ENCODE peak calls at places on chromosome X, in ten cellular contexts. One of them, this sample, is unnamed.

GRCh38 chrX:10769696-10770619 is 149.6 kb upstream of the MID1 start:
- DNase-seq in AG04450: peak
- DNase-seq in CD4-positive, alpha-beta T cell: no peak
- DNase-seq in GM13976: no peak
- DNase-seq in fibroblast of the aortic adventitia: peak
- DNase-seq in tibial nerve: no peak
- DNase-seq in fibroblast of pulmonary artery: peak
- DNase-seq in mammary epithelial cell: no peak
- DNase-seq in A549: no peak
- DNase-seq in astrocyte of the spinal cord: peak
- DNase-seq in this sample: no peak

GRCh38 chrX:14832591-14832990 is 40.3 kb downstream of the FANCB start:
- DNase-seq in CD4-positive, alpha-beta T cell: no peak
- DNase-seq in fibroblast of the aortic adventitia: peak
- DNase-seq in tibial nerve: no peak
- DNase-seq in AG04450: no peak
- DNase-seq in GM13976: no peak
- DNase-seq in mammary epithelial cell: no peak
- DNase-seq in fibroblast of pulmonary artery: peak
- DNase-seq in astrocyte of the spinal cord: peak
- DNase-seq in A549: no peak
- DNase-seq in this sample: no peak

GRCh38 chrX:138519296-138519695 is 192.2 kb downstream of the FGF13 start:
- DNase-seq in AG04450: no peak
- DNase-seq in A549: no peak
- DNase-seq in astrocyte of the spinal cord: peak
- DNase-seq in fibroblast of the aortic adventitia: no peak
- DNase-seq in tibial nerve: no peak
- DNase-seq in fibroblast of pulmonary artery: no peak
- DNase-seq in CD4-positive, alpha-beta T cell: no peak
- DNase-seq in GM13976: no peak
- DNase-seq in mammary epithelial cell: no peak
- DNase-seq in this sample: no peak

GRCh38 chrX:20378291-20378920 is 111.7 kb upstream of the RPS6KA3 start:
- DNase-seq in mammary epithelial cell: peak
- DNase-seq in CD4-positive, alpha-beta T cell: no peak
- DNase-seq in astrocyte of the spinal cord: no peak
- DNase-seq in tibial nerve: no peak
- DNase-seq in A549: peak
- DNase-seq in AG04450: no peak
- DNase-seq in fibroblast of the aortic adventitia: no peak
- DNase-seq in fibroblast of pulmonary artery: no peak
- DNase-seq in GM13976: no peak
- DNase-seq in this sample: no peak

GRCh38 chrX:2374086-2374485 is 126.7 kb downstream of the DHRSX start:
- DNase-seq in astrocyte of the spinal cord: peak
- DNase-seq in tibial nerve: no peak
- DNase-seq in fibroblast of the aortic adventitia: peak
- DNase-seq in AG04450: no peak
- DNase-seq in A549: no peak
- DNase-seq in fibroblast of pulmonary artery: peak
- DNase-seq in GM13976: no peak
- DNase-seq in mammary epithelial cell: no peak
- DNase-seq in CD4-positive, alpha-beta T cell: no peak
- DNase-seq in this sample: no peak

GRCh38 chrX:12210196-12210815 is 72.0 kb downstream of the FRMPD4 start:
- DNase-seq in A549: peak
- DNase-seq in mammary epithelial cell: peak
- DNase-seq in AG04450: no peak
- DNase-seq in fibroblast of the aortic adventitia: peak
- DNase-seq in CD4-positive, alpha-beta T cell: no peak
- DNase-seq in tibial nerve: peak
- DNase-seq in fibroblast of pulmonary artery: peak
- DNase-seq in GM13976: no peak
- DNase-seq in astrocyte of the spinal cord: peak
- DNase-seq in this sample: no peak

GRCh38 chrX:106481341-106481740 is 130.4 kb upstream of the RADX start:
- DNase-seq in tibial nerve: peak
- DNase-seq in CD4-positive, alpha-beta T cell: peak
- DNase-seq in A549: peak
- DNase-seq in mammary epithelial cell: peak
- DNase-seq in AG04450: peak
- DNase-seq in GM13976: no peak
- DNase-seq in fibroblast of the aortic adventitia: peak
- DNase-seq in astrocyte of the spinal cord: peak
- DNase-seq in fibroblast of pulmonary artery: peak
- DNase-seq in this sample: peak

GRCh38 chrX:141467442-141467841 is 117.1 kb downstream of the SPANXA1 start:
- DNase-seq in fibroblast of pulmonary artery: peak
- DNase-seq in GM13976: no peak
- DNase-seq in CD4-positive, alpha-beta T cell: no peak
- DNase-seq in astrocyte of the spinal cord: no peak
- DNase-seq in tibial nerve: no peak
- DNase-seq in A549: no peak
- DNase-seq in AG04450: no peak
- DNase-seq in mammary epithelial cell: no peak
- DNase-seq in fibroblast of the aortic adventitia: no peak
- DNase-seq in this sample: no peak

GRCh38 chrX:1359477-1359873 is 22.9 kb downstream of the IL3RA start:
- DNase-seq in fibroblast of pulmonary artery: no peak
- DNase-seq in fibroblast of the aortic adventitia: no peak
- DNase-seq in tibial nerve: no peak
- DNase-seq in CD4-positive, alpha-beta T cell: no peak
- DNase-seq in astrocyte of the spinal cord: no peak
- DNase-seq in mammary epithelial cell: no peak
- DNase-seq in A549: no peak
- DNase-seq in GM13976: no peak
- DNase-seq in AG04450: no peak
- DNase-seq in this sample: no peak

GRCh38 chrX:1361275-1361674 is 24.7 kb downstream of the IL3RA start:
- DNase-seq in astrocyte of the spinal cord: no peak
- DNase-seq in A549: no peak
- DNase-seq in fibroblast of the aortic adventitia: no peak
- DNase-seq in CD4-positive, alpha-beta T cell: no peak
- DNase-seq in AG04450: no peak
- DNase-seq in tibial nerve: no peak
- DNase-seq in GM13976: no peak
- DNase-seq in mammary epithelial cell: no peak
- DNase-seq in fibroblast of pulmonary artery: no peak
- DNase-seq in this sample: no peak

GRCh38 chrX:1357993-1358392 is 21.4 kb downstream of the IL3RA start:
- DNase-seq in AG04450: no peak
- DNase-seq in astrocyte of the spinal cord: no peak
- DNase-seq in GM13976: no peak
- DNase-seq in fibroblast of pulmonary artery: no peak
- DNase-seq in CD4-positive, alpha-beta T cell: no peak
- DNase-seq in tibial nerve: no peak
- DNase-seq in fibroblast of the aortic adventitia: no peak
- DNase-seq in mammary epithelial cell: no peak
- DNase-seq in A549: no peak
- DNase-seq in this sample: no peak

GRCh38 chrX:1360171-1360570 is 23.6 kb downstream of the IL3RA start:
- DNase-seq in GM13976: no peak
- DNase-seq in fibroblast of the aortic adventitia: no peak
- DNase-seq in tibial nerve: no peak
- DNase-seq in astrocyte of the spinal cord: no peak
- DNase-seq in A549: no peak
- DNase-seq in mammary epithelial cell: no peak
- DNase-seq in CD4-positive, alpha-beta T cell: no peak
- DNase-seq in AG04450: no peak
- DNase-seq in fibroblast of pulmonary artery: no peak
- DNase-seq in this sample: no peak

GRCh38 chrX:1358793-1359476 is 22.4 kb downstream of the IL3RA start:
- DNase-seq in astrocyte of the spinal cord: no peak
- DNase-seq in fibroblast of the aortic adventitia: no peak
- DNase-seq in CD4-positive, alpha-beta T cell: no peak
- DNase-seq in A549: no peak
- DNase-seq in AG04450: no peak
- DNase-seq in tibial nerve: no peak
- DNase-seq in mammary epithelial cell: no peak
- DNase-seq in fibroblast of pulmonary artery: no peak
- DNase-seq in GM13976: peak
- DNase-seq in this sample: no peak
- TF ChIP-seq CTCF in astrocyte of the spinal cord: no peak
- TF ChIP-seq CTCF in fibroblast of the aortic adventitia: no peak
- TF ChIP-seq CTCF in CD4-positive, alpha-beta T cell: no peak
- TF ChIP-seq CTCF in A549: no peak
- TF ChIP-seq CTCF in AG04450: no peak
- TF ChIP-seq CTCF in tibial nerve: no peak
- TF ChIP-seq CTCF in mammary epithelial cell: no peak
- TF ChIP-seq CTCF in fibroblast of pulmonary artery: no peak
- TF ChIP-seq CTCF in GM13976: no peak
- TF ChIP-seq CTCF in this sample: no peak

GRCh38 chrX:129760981-129761380 is 18.8 kb upstream of the SASH3 start:
- DNase-seq in astrocyte of the spinal cord: no peak
- DNase-seq in fibroblast of pulmonary artery: no peak
- DNase-seq in A549: no peak
- DNase-seq in CD4-positive, alpha-beta T cell: no peak
- DNase-seq in GM13976: no peak
- DNase-seq in mammary epithelial cell: no peak
- DNase-seq in AG04450: no peak
- DNase-seq in tibial nerve: no peak
- DNase-seq in fibroblast of the aortic adventitia: no peak
- DNase-seq in this sample: no peak

GRCh38 chrX:129760155-129760554 is 19.6 kb upstream of the SASH3 start:
- DNase-seq in fibroblast of the aortic adventitia: no peak
- DNase-seq in astrocyte of the spinal cord: no peak
- DNase-seq in AG04450: no peak
- DNase-seq in fibroblast of pulmonary artery: no peak
- DNase-seq in tibial nerve: no peak
- DNase-seq in mammary epithelial cell: no peak
- DNase-seq in GM13976: no peak
- DNase-seq in CD4-positive, alpha-beta T cell: no peak
- DNase-seq in A549: no peak
- DNase-seq in this sample: no peak

GRCh38 chrX:129754266-129755024 is 15.7 kb downstream of the XPNPEP2 start:
- DNase-seq in fibroblast of pulmonary artery: no peak
- DNase-seq in A549: no peak
- DNase-seq in CD4-positive, alpha-beta T cell: no peak
- DNase-seq in GM13976: no peak
- DNase-seq in tibial nerve: no peak
- DNase-seq in mammary epithelial cell: no peak
- DNase-seq in fibroblast of the aortic adventitia: no peak
- DNase-seq in AG04450: no peak
- DNase-seq in astrocyte of the spinal cord: no peak
- DNase-seq in this sample: no peak

GRCh38 chrX:129759576-129760061 is 20.1 kb upstream of the SASH3 start:
- DNase-seq in AG04450: peak
- DNase-seq in A549: no peak
- DNase-seq in tibial nerve: peak
- DNase-seq in astrocyte of the spinal cord: peak
- DNase-seq in fibroblast of pulmonary artery: peak
- DNase-seq in GM13976: no peak
- DNase-seq in mammary epithelial cell: peak
- DNase-seq in CD4-positive, alpha-beta T cell: peak
- DNase-seq in fibroblast of the aortic adventitia: peak
- DNase-seq in this sample: no peak

DNA sequence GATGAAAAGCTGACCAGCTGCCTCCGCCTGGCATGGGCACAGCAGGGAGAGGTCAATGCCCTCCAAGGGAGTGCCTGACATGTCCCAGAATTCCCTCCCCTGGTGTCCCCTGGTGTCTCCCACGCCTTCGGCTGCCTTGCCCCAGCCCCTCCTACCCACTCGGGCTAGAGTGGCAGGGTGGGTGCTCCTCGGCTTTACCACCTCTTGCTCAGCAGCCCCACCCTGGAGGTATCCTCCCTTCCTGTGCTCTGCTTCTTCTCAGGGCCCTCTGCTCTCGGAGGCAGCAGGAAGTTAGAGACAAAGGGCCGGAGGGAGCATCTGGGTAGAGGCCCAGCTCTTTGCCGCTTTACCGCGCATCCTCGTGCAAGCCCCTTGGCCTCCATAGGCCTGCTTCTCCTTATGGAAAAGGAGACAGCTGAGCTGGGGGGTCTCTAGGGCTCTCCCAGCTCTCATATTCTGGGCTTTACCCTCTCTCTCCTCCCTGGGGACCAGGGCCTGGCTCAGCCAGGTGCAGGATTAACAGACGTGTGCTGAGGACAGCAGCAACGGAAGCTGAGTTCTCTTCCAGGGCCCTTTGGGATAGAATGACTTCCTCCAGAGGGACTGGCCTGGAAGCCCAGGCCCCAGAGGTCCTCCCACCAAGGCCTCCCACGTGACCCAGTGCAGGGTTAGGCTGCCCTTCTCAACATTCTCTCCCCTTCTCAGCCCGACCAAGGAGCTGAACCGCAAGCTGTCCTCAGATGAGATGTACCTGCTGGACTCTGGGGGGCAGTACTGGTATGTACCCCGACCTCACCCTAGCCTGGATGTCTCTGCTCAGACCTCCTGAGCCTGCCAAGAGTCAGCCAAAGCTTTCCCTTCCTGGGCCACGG is 17.2 kb downstream of the XPNPEP2 start:
- DNase-seq in mammary epithelial cell: no peak
- DNase-seq in fibroblast of pulmonary artery: no peak
- DNase-seq in AG04450: no peak
- DNase-seq in CD4-positive, alpha-beta T cell: no peak
- DNase-seq in A549: no peak
- DNase-seq in astrocyte of the spinal cord: no peak
- DNase-seq in fibroblast of the aortic adventitia: no peak
- DNase-seq in tibial nerve: no peak
- DNase-seq in GM13976: peak
- DNase-seq in this sample: no peak
- TF ChIP-seq CTCF in mammary epithelial cell: no peak
- TF ChIP-seq CTCF in fibroblast of pulmonary artery: no peak
- TF ChIP-seq CTCF in AG04450: no peak
- TF ChIP-seq CTCF in CD4-positive, alpha-beta T cell: no peak
- TF ChIP-seq CTCF in A549: no peak
- TF ChIP-seq CTCF in astrocyte of the spinal cord: no peak
- TF ChIP-seq CTCF in fibroblast of the aortic adventitia: no peak
- TF ChIP-seq CTCF in tibial nerve: no peak
- TF ChIP-seq CTCF in GM13976: peak
- TF ChIP-seq CTCF in this sample: no peak

GRCh38 chrX:39477438-39478120 is 620.2 kb downstream of the BCOR start:
- DNase-seq in GM13976: peak
- DNase-seq in AG04450: no peak
- DNase-seq in fibroblast of the aortic adventitia: no peak
- DNase-seq in astrocyte of the spinal cord: peak
- DNase-seq in A549: no peak
- DNase-seq in fibroblast of pulmonary artery: peak
- DNase-seq in tibial nerve: no peak
- DNase-seq in mammary epithelial cell: no peak
- DNase-seq in CD4-positive, alpha-beta T cell: peak
- DNase-seq in this sample: peak
- TF ChIP-seq CTCF in GM13976: peak
- TF ChIP-seq CTCF in AG04450: peak
- TF ChIP-seq CTCF in fibroblast of the aortic adventitia: no peak
- TF ChIP-seq CTCF in astrocyte of the spinal cord: no peak
- TF ChIP-seq CTCF in A549: no peak
- TF ChIP-seq CTCF in fibroblast of pulmonary artery: peak
- TF ChIP-seq CTCF in tibial nerve: no peak
- TF ChIP-seq CTCF in mammary epithelial cell: no peak
- TF ChIP-seq CTCF in CD4-positive, alpha-beta T cell: no peak
- TF ChIP-seq CTCF in this sample: peak

GRCh38 chrX:45571453-45571852 is 370.8 kb upstream of the DIPK2B start:
- DNase-seq in AG04450: no peak
- DNase-seq in fibroblast of the aortic adventitia: no peak
- DNase-seq in astrocyte of the spinal cord: no peak
- DNase-seq in A549: no peak
- DNase-seq in fibroblast of pulmonary artery: no peak
- DNase-seq in CD4-positive, alpha-beta T cell: no peak
- DNase-seq in GM13976: no peak
- DNase-seq in tibial nerve: no peak
- DNase-seq in mammary epithelial cell: no peak
- DNase-seq in this sample: no peak
- TF ChIP-seq CTCF in AG04450: no peak
- TF ChIP-seq CTCF in fibroblast of the aortic adventitia: no peak
- TF ChIP-seq CTCF in astrocyte of the spinal cord: no peak
- TF ChIP-seq CTCF in A549: no peak
- TF ChIP-seq CTCF in fibroblast of pulmonary artery: no peak
- TF ChIP-seq CTCF in CD4-positive, alpha-beta T cell: no peak
- TF ChIP-seq CTCF in GM13976: no peak
- TF ChIP-seq CTCF in tibial nerve: no peak
- TF ChIP-seq CTCF in mammary epithelial cell: no peak
- TF ChIP-seq CTCF in this sample: no peak

This sample was measured in progenitor cell of endocrine pancreas.